ENCODE peak calls at places on chromosomes 1 and 21, in seven cellular contexts. N, Q, C, M, A, G and Z are unnamed samples.

GRCh38 chr1:115337633-115338456 is at the start of gene NGF:
- DNase-seq in N (peak; percentile 89), Q (peak; percentile 46), C (peak; percentile 82), M (peak; percentile 70), A (peak; percentile 80), G (peak; percentile 33), Z (peak; percentile 78)

GRCh38 chr1:76494807-76495206 is 372.5 kb upstream of the ST6GALNAC5 start:
- DNase-seq in N (no peak), Q (no peak), C (no peak), M (no peak), A (no peak), G (no peak), Z (peak; percentile 62)

GRCh38 chr1:30516505-30516858 is 206.9 kb downstream of the MATN1 start:
- DNase-seq in N (no peak), Q (no peak), C (no peak), M (no peak), A (no peak), G (no peak), Z (no peak)

GRCh38 chr1:31326461-31326860 is 29.6 kb downstream of the ZCCHC17 start:
- DNase-seq in N (no peak), Q (no peak), C (no peak), M (no peak), A (no peak), G (no peak), Z (no peak)

GRCh38 chr1:107867422-107867821 is 97.6 kb downstream of the VAV3 start:
- DNase-seq in N (peak; percentile 83), Q (no peak), C (peak; percentile 67), M (peak; percentile 23), A (peak; percentile 88), G (no peak), Z (no peak)

GRCh38 chr1:172238969-172239368 is 181.5 kb upstream of the C1orf105 start:
- DNase-seq in N (no peak), Q (no peak), C (no peak), M (no peak), A (no peak), G (no peak), Z (no peak)

GRCh38 chr21:19807231-19807630 is 1191.0 kb upstream of the NCAM2 start:
- DNase-seq in N (no peak), Q (peak; percentile 31), C (no peak), M (no peak), A (no peak), G (no peak), Z (no peak)

GRCh38 chr1:31984419-31985347 is 29.0 kb upstream of the KHDRBS1 start:
- DNase-seq in N (no peak), Q (peak; percentile 43), C (no peak), M (no peak), A (no peak), G (no peak), Z (peak; percentile 63)

GRCh38 chr21:26909972-26910371 is 56.9 kb downstream of the ADAMTS5 start:
- DNase-seq in N (peak; percentile 92), Q (peak; percentile 51), C (peak; percentile 53), M (peak; percentile 65), A (peak; percentile 53), G (peak; percentile 71), Z (no peak)

GRCh38 chr1:206698990-206699586 is 14.4 kb downstream of the MAPKAPK2 start:
- DNase-seq in N (no peak), Q (no peak), C (no peak), M (no peak), A (no peak), G (no peak), Z (no peak)

GRCh38 chr1:109218516-109218915 is 4.8 kb downstream of the SARS1 start:
- DNase-seq in N (peak; percentile 57), Q (no peak), C (no peak), M (no peak), A (no peak), G (peak; percentile 77), Z (no peak)

GRCh38 chr1:115138271-115138670 is 49.0 kb upstream of the TSPAN2 start:
- DNase-seq in N (no peak), Q (no peak), C (no peak), M (no peak), A (no peak), G (no peak), Z (no peak)

GRCh38 chr1:111045033-111045722 is 81.5 kb upstream of the LRIF1 start:
- DNase-seq in N (no peak), Q (no peak), C (no peak), M (no peak), A (no peak), G (peak; percentile 4), Z (no peak)

GRCh38 chr21:34192646-34193285 is 119.4 kb downstream of the MRPS6 start:
- DNase-seq in N (no peak), Q (no peak), C (no peak), M (no peak), A (no peak), G (no peak), Z (no peak)

GRCh38 chr1:64516301-64516700 is 46.4 kb downstream of the CACHD1 start:
- DNase-seq in N (no peak), Q (no peak), C (no peak), M (no peak), A (no peak), G (no peak), Z (no peak)

GRCh38 chr1:192984058-192984457 is 75.1 kb downstream of the UCHL5 start:
- DNase-seq in N (no peak), Q (no peak), C (no peak), M (no peak), A (no peak), G (no peak), Z (no peak)

GRCh38 chr1:93014156-93014555 is 52.9 kb upstream of the DIPK1A start:
- DNase-seq in N (no peak), Q (no peak), C (no peak), M (no peak), A (no peak), G (no peak), Z (peak; percentile 10)

GRCh38 chr1:93007941-93008577 is 46.8 kb upstream of the DIPK1A start:
- DNase-seq in N (peak; percentile 77), Q (no peak), C (peak; percentile 26), M (no peak), A (no peak), G (no peak), Z (peak; percentile 36)

GRCh38 chr1:93016171-93016570 is 54.9 kb upstream of the DIPK1A start:
- DNase-seq in N (peak; percentile 80), Q (peak; percentile 22), C (no peak), M (no peak), A (no peak), G (peak; percentile 73), Z (peak; percentile 52)

GRCh38 chr1:93015590-93015989 is 54.3 kb upstream of the DIPK1A start:
- DNase-seq in N (no peak), Q (no peak), C (no peak), M (no peak), A (no peak), G (peak; percentile 64), Z (peak; percentile 54)

DNA sequence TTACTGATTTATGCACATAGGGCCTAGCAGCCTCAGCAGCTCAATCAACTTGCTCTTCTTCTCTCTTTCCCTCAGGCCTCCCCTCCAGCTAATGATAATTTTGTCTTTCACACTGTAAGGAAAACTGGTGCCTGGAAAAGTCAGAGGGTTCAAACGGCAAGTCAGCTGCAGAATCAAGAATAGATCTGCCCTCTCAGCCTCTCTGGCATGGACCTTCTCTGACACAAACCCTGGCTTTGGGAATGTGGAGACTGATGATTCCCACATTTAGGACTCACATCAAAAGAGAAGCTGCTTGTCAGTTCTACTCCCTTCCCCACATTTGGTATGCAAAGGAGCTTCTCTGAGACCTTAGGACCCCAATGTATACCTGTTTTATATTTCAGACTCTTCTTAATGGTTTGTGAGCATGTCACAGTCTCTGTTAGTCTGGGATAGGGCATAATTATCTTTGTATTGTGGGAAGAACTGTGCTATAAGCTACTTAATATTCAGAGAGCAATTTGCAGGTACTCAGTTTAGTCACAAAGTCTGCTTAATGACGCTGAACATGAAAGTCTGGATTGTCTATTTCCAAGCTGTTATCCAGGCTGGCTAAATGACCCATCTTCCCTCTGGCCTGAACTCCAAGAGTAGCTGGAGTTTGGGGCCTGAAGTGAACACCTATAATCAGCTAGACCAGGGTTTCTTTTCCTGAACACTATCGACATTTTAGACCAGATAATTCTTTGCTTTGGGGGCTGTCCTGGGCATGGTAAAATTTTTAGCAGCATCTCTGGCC is 52.2 kb upstream of the DIPK1A start:
- DNase-seq in N (no peak), Q (no peak), C (no peak), M (no peak), A (no peak), G (no peak), Z (no peak)
- H3K27ac ChIP-seq in N (no peak overlapping the region), Q (no peak overlapping the region), C (no peak overlapping the region), M (no peak overlapping the region), A (no peak overlapping the region), G (no peak overlapping the region), Z (no peak overlapping the region)

DNA sequence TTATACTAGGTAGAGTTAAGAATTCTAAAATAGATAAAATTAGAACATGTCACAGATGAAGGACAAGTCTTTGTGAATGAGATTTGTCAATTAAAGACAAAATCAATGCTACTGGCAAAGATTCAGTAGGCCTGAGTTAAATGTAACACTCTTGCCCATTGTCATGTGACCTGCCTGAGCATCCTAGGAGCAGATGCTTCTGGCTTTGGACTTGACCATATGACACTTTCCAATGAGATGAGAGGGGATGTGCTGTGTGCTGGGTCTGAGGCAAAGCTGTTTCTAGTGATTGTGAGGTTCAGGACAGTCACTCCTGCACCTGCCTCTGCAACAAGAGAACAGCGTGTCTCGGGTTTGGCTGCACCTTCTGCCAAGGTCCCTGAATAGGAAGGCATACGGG is 144.9 kb downstream of the HIVEP3 start:
- DNase-seq in N (no peak), Q (no peak), C (no peak), M (no peak), A (peak; percentile 2), G (no peak), Z (no peak)
- H2AK5ac ChIP-seq in N (no peak overlapping the region), Q (no peak overlapping the region), C (no peak overlapping the region), M (no peak overlapping the region), A (no peak overlapping the region), G (no peak overlapping the region), Z (peak overlapping the region; percentile 58)

GRCh38 chr1:33294071-33295010 is 26.6 kb downstream of the A3GALT2 start:
- DNase-seq in N (no peak), Q (no peak), C (no peak), M (no peak), A (no peak), G (no peak), Z (no peak)
- H3K27ac ChIP-seq in N (no peak overlapping the region), Q (no peak overlapping the region), C (no peak overlapping the region), M (no peak overlapping the region), A (no peak overlapping the region), G (no peak overlapping the region), Z (no peak overlapping the region)

DNA sequence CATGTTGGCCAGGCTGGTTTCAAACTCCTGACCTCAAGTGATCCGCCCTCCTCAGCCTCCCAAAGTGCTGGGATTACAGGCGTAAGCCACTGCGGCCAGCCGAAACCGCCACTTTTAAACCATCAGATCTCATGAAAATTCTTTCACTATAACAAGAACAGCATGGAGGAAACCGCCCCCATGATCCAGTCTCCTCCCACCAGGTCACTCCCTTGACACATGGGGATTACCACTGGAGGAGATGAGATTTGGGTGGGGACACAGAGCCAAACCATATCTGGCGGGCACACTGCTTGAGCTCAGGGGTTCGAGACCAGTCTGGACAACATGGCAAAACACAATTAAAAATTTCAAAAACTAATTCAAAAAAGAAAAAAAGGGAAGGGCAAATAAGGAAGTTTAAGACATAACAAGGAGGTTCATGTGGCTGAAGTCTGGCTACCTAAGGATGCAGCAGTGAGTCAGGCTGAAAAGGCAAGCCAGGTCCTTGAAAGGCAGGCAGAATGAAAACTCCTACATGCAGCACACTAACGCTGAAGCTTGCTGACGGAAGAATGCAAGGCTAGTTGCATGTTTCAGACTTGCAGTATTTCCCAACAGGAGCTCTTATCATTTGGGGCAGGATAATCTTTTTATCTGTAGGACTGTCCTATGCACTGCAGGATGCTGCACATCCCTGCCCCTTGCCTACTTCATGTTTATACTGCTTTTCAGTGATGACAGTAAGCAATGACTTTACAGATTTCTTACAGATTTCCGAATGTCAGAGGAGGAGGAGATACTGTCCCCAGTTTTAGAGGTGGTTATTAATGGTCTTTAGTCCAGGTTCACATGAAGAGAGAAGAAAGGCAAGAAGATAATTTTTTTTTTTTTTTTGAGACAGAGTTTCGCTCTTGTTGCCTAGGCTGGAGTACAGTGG is 49.3 kb downstream of the FBXO42 start:
- DNase-seq in N (no peak), Q (no peak), C (no peak), M (no peak), A (no peak), G (peak; percentile 57), Z (peak; percentile 10)
- H2AK5ac ChIP-seq in N (no peak overlapping the region), Q (no peak overlapping the region), C (no peak overlapping the region), M (no peak overlapping the region), A (no peak overlapping the region), G (no peak overlapping the region), Z (no peak overlapping the region)